ENCODE peak calls at places on chromosomes 5 and 9, in six cellular contexts. C is cardiac muscle cell, K is bronchial epithelial cell, N is heart left ventricle, M is stomach, I is HepG2. U is an unnamed sample. For H3K36me3, the result is how much of the 10 kb centered on the place peaks cover.

GRCh38 chr5:133106761-133107572 is 55.2 kb downstream of the HSPA4 start:
- DNase-seq in C (no peak), K (no peak), N (no peak), M (no peak), I (no peak), U (no peak)

GRCh38 chr5:79318935-79319614 is 83.1 kb downstream of the JMY start:
- DNase-seq in C (peak), K (peak), N (no peak), M (no peak), I (no peak), U (no peak)

GRCh38 chr5:113177225-113177624 is 200.6 kb downstream of the DCP2 start:
- DNase-seq in C (no peak), K (no peak), N (no peak), M (no peak), I (peak), U (no peak)

GRCh38 chr9:10411272-10411671 is 201.5 kb downstream of the PTPRD start:
- DNase-seq in C (no peak), K (no peak), N (no peak), M (no peak), I (no peak), U (no peak)

GRCh38 chr9:13427587-13427986 is 148.1 kb upstream of the MPDZ start:
- DNase-seq in C (peak), K (peak), N (no peak), M (no peak), I (peak), U (peak)

GRCh38 chr9:90018688-90019087 is 413.9 kb downstream of the GADD45G start:
- DNase-seq in C (no peak), K (no peak), N (no peak), M (no peak), I (no peak), U (no peak)

GRCh38 chr9:21871256-21871975 is 69.0 kb downstream of the MTAP start:
- DNase-seq in C (no peak), K (peak), N (no peak), M (no peak), I (no peak), U (no peak)

GRCh38 chr9:133873006-133873780 is 118.9 kb downstream of the VAV2 start:
- DNase-seq in C (no peak), K (no peak), N (no peak), M (no peak), I (no peak), U (no peak)

GRCh38 chr9:34898846-34899245 is 59.2 kb upstream of the PHF24 start:
- DNase-seq in C (no peak), K (no peak), N (no peak), M (no peak), I (no peak), U (no peak)

GRCh38 chr9:126487856-126488255 is 125.9 kb upstream of the LMX1B start:
- DNase-seq in C (no peak), K (no peak), N (no peak), M (no peak), I (no peak), U (no peak)

GRCh38 chr9:89278997-89279739 is 31.8 kb upstream of the CKS2 start:
- DNase-seq in C (peak), K (peak), N (no peak), M (no peak), I (peak), U (peak)

GRCh38 chr9:69173891-69174644 is at the start of gene TJP2:
- DNase-seq in C (peak), K (peak), N (peak), M (peak), I (peak), U (peak)

GRCh38 chr9:136226680-136227410 is 18.8 kb downstream of the QSOX2 start:
- DNase-seq in C (no peak), K (no peak), N (no peak), M (no peak), I (no peak), U (peak)
- H3K36me3 ChIP-seq in C (under half), K (under half), N (under half), M (under half), I (half or more), U (under half)

DNA sequence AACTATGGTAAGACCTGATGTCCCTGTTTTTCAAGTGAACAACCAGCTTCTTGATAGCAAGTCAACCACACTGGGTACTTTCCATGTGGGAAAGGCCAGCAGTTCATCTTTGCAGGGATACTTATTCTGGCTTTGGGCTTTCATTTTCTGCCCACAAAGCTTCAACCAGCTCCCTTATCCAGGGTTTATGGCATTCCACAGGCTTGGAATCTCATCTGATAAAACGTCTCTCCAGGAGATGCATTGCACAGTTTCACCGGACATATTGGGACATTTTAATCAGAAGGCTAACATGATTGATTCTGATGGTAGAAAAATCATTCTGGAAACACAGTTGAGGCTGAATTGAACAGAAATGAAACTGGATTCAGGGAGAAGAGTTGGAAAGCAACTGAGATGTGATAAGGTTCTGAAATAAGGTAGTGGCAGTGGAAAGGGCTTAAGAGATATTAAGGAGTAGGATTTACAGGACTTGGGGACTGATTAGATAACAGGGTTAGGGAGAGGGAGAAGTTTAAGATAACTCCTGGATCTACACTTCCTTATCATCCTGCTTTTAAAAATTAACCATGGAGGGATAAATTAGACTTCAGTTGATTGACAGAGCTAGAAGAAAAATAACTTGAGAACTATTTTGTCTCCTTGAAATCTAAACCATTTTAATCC is 195.8 kb upstream of the FBXL7 start:
- DNase-seq in C (no peak), K (no peak), N (no peak), M (no peak), I (no peak), U (no peak)
- H3K4me3 ChIP-seq in C (no peak), K (no peak), N (no peak), M (no peak), I (no peak), U (no peak)

DNA sequence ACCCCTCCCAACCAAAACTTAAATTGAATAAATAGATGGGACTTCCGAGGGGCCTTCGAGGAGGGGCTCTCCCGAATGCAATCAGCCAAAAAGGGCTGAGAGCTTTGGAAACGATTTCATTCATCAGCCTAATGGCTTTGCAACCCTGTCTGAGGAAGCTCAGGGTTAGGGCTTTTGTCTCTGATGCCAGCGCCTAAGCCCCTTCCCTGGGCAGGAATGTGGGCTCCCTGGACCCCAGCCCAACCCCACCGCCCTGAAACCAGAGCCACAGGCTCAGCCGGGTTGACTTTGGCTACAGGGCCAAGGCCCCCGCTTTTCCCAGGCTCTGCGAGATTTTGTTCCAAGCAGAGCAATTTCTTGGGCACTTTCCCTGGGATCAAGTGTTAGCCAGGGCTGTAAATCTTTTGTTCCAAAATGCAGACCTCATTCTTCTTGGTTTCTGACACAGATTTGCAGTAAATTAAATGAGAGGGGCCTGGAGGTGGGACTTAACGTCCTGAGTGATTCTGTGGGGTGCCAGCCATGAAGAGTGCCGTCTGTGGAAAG is 29.1 kb downstream of the LHX3 start:
- DNase-seq in C (no peak), K (no peak), N (no peak), M (no peak), I (no peak), U (no peak)
- H3K36me3 ChIP-seq in C (under half), K (under half), N (under half), M (under half), I (under half), U (under half)

DNA sequence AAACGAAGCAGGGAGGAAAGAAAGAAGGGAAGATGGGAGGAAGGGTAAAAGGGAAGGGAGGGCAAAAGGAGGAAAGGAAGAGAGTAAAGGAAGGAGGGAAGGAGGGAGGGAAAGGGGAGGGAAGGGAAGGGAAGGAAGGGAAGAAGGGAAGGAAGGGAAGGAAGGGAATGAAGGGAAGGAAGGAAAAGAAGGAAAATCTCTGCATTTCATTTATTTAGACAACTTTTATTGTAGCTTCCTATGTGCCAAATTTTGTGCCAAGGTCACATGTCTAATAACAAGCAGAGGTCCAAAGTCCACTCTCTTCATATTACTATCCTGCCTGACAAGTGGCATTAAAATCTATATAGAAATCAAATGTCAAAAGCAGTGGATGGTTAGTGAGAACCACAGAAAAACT is 2.6 kb upstream of the OR13C3 start:
- DNase-seq in C (no peak), K (no peak), N (no peak), M (no peak), I (no peak), U (no peak)
- H3K4me3 ChIP-seq in C (no peak), K (no peak), N (no peak), M (no peak), I (no peak), U (no peak)

U was measured in BE2C.